ENCODE peak calls at places on chromosomes 12 and 14, in four cellular contexts. P is fibroblast of mammary gland, W is uterus, M is GM13977. O is an unnamed sample.

GRCh38 chr14:75981426-75981825 is 369 bp downstream of the TGFB3 start:
- DNase-seq in P (peak), W (peak), M (peak), O (peak)

GRCh38 chr12:117025481-117026151 is 73.6 kb downstream of the TESC start:
- DNase-seq in P (peak), W (peak), M (peak), O (peak)

GRCh38 chr12:95004610-95005009 is 1.1 kb upstream of the NDUFA12 start:
- DNase-seq in P (peak), W (no peak), M (no peak), O (no peak)

GRCh38 chr14:89399594-89400068 is 17.4 kb downstream of the FOXN3 start:
- DNase-seq in P (peak), W (no peak), M (no peak), O (no peak)

GRCh38 chr14:54567224-54567633 is 301 bp downstream of the SAMD4A start:
- DNase-seq in P (no peak), W (peak), M (no peak), O (peak)

GRCh38 chr12:69872804-69873203 is 47.8 kb downstream of the MYRFL start:
- DNase-seq in P (peak), W (no peak), M (no peak), O (no peak)

GRCh38 chr14:76924363-76925151 is 98.3 kb downstream of the LRRC74A start:
- DNase-seq in P (no peak), W (no peak), M (no peak), O (no peak)

GRCh38 chr12:24853588-24853987 is 95.3 kb downstream of the BCAT1 start:
- DNase-seq in P (peak), W (no peak), M (no peak), O (no peak)

GRCh38 chr14:60647081-60647836 is 2.0 kb downstream of the SIX1 start:
- DNase-seq in P (peak), W (no peak), M (peak), O (peak)

GRCh38 chr12:127334924-127335644 is 931.9 kb upstream of the TMEM132C start:
- DNase-seq in P (peak), W (no peak), M (no peak), O (no peak)
- TF ChIP-seq CTCF in P (no peak), W (no peak), M (no peak), O (no peak)

DNA sequence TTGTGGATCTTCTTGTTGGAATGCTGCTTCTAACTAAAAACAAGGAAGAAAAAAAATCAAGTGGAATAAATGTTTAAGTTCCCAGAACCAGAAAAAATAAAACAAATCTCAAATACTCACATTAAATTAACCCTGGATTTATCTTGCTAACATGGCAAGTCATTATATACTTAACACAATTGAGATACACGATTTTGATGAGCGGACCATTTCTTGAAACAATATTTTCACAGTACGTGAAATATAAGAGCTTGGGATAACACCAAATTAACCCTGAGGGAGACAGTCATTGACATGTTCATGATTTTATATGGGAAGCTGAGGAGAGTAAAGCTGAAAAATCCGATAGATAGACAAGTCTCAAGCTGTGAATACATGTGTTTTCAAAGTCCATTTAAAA is 128.6 kb downstream of the PTCSC3 start:
- DNase-seq in P (no peak), W (no peak), M (no peak), O (no peak)
- TF ChIP-seq CTCF in P (no peak), W (no peak), M (no peak), O (no peak)

DNA sequence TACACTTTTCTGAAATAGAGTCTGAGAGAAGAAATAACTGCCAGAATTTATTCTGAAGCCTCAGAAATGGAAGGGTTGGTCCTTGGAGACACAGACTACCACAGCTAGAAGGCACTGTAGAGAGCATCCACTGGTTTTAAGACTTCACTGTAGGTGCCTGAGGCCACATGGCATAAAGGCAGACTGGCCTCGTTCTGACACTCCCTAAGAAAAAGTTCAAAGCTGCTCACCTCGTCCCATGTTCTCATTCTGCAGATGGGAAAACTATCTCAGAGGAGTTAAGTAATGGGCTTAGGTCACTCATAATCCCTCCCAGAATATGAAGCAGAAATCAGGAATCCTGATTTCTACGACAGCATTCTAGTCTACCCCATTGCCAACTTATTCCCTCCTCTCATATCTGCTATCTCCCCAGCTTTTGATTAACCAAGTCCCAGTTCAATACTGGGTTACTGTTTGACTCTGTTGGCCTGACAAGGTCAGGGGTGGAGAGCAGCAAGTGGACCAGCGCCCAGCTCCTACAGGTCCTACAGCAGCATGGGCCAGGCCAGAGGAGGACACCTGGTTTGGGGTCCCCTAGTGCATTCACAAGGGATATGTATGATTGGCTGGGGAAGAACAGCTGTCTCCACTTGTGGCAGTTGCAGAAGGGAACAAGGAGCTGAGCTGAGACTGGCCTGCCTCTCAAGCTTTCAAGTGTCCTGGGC is 3.7 kb downstream of the ITGA5 start:
- DNase-seq in P (peak), W (no peak), M (no peak), O (no peak)
- TF ChIP-seq CTCF in P (peak), W (no peak), M (no peak), O (no peak)

DNA sequence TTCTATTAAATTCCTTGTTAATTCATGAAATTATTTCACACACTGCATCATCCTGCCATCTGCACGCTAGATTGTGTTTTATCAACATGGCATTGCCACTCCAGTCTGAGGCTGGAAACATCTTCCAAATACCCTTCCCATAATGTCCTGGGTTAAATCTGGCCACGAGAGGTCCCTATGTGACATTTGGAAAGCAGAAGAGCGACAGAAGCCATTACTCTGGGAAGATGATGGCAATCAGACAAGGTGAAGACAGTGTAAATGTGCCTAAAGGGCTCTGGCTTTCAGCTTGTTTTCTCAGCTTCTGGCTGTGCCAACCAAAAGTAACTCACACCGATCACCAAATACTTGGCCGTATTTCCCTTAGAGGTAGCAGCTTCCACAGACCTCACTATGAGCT is 144.8 kb downstream of the CAPZA3 start:
- DNase-seq in P (no peak), W (no peak), M (no peak), O (no peak)
- TF ChIP-seq CTCF in P (no peak), W (no peak), M (no peak), O (no peak)

O was measured in lower leg skin.